ENCODE peak calls at places on chromosome 1, in seven cellular contexts. One of them, this sample, is unnamed.
A peak's percentile ranks its signal among the peaks of the same experiment; 100 is the strongest.

GRCh38 chr1:227952374-227953021 is 4.8 kb upstream of the WNT9A start:
- DNase-seq in fibroblast of pulmonary artery: no peak
- DNase-seq in AG09309: no peak
- DNase-seq in NB4: no peak
- DNase-seq in GM12878: no peak
- DNase-seq in mucosa of descending colon: peak; percentile 14
- DNase-seq in fibroblast of the aortic adventitia: no peak
- DNase-seq in this sample: no peak

GRCh38 chr1:88697503-88697902 is 13.4 kb downstream of the PKN2 start:
- DNase-seq in fibroblast of the aortic adventitia: peak; percentile 16
- DNase-seq in GM12878: no peak
- DNase-seq in mucosa of descending colon: no peak
- DNase-seq in fibroblast of pulmonary artery: peak; percentile 32
- DNase-seq in AG09309: no peak
- DNase-seq in NB4: no peak
- DNase-seq in this sample: no peak

GRCh38 chr1:1280782-1281481 is 696 bp downstream of the SCNN1D start:
- DNase-seq in GM12878: no peak
- DNase-seq in fibroblast of pulmonary artery: no peak
- DNase-seq in mucosa of descending colon: no peak
- DNase-seq in NB4: no peak
- DNase-seq in AG09309: no peak
- DNase-seq in fibroblast of the aortic adventitia: no peak
- DNase-seq in this sample: no peak

GRCh38 chr1:17944606-17945005 is 163.0 kb upstream of the IGSF21 start:
- DNase-seq in fibroblast of the aortic adventitia: no peak
- DNase-seq in mucosa of descending colon: no peak
- DNase-seq in AG09309: no peak
- DNase-seq in fibroblast of pulmonary artery: no peak
- DNase-seq in GM12878: no peak
- DNase-seq in NB4: no peak
- DNase-seq in this sample: no peak

GRCh38 chr1:5501206-5501980 is 490.8 kb downstream of the NPHP4 start:
- DNase-seq in mucosa of descending colon: no peak
- DNase-seq in AG09309: no peak
- DNase-seq in GM12878: no peak
- DNase-seq in fibroblast of pulmonary artery: no peak
- DNase-seq in NB4: no peak
- DNase-seq in fibroblast of the aortic adventitia: no peak
- DNase-seq in this sample: no peak

GRCh38 chr1:115980156-115980555 is 3.8 kb downstream of the SLC22A15 start:
- DNase-seq in AG09309: no peak
- DNase-seq in fibroblast of pulmonary artery: no peak
- DNase-seq in fibroblast of the aortic adventitia: no peak
- DNase-seq in mucosa of descending colon: no peak
- DNase-seq in GM12878: no peak
- DNase-seq in NB4: no peak
- DNase-seq in this sample: no peak

GRCh38 chr1:240091614-240092300 is at the start of gene FMN2:
- DNase-seq in NB4: no peak
- DNase-seq in fibroblast of pulmonary artery: no peak
- DNase-seq in fibroblast of the aortic adventitia: peak; percentile 55
- DNase-seq in mucosa of descending colon: peak; percentile 45
- DNase-seq in GM12878: no peak
- DNase-seq in AG09309: no peak
- DNase-seq in this sample: no peak

GRCh38 chr1:63599799-63600198 is 6.6 kb downstream of the PGM1 start:
- DNase-seq in fibroblast of the aortic adventitia: no peak
- DNase-seq in GM12878: no peak
- DNase-seq in mucosa of descending colon: no peak
- DNase-seq in fibroblast of pulmonary artery: no peak
- DNase-seq in NB4: no peak
- DNase-seq in AG09309: no peak
- DNase-seq in this sample: no peak

GRCh38 chr1:12604114-12604874 is 13.7 kb downstream of the DHRS3 start:
- DNase-seq in fibroblast of pulmonary artery: peak; percentile 99
- DNase-seq in NB4: peak; percentile 92
- DNase-seq in mucosa of descending colon: no peak
- DNase-seq in AG09309: peak; percentile 97
- DNase-seq in GM12878: no peak
- DNase-seq in fibroblast of the aortic adventitia: peak; percentile 99
- DNase-seq in this sample: peak; percentile 71

GRCh38 chr1:74422379-74423155 is 89.8 kb downstream of the LRRC53 start:
- DNase-seq in fibroblast of the aortic adventitia: no peak
- DNase-seq in NB4: no peak
- DNase-seq in AG09309: no peak
- DNase-seq in mucosa of descending colon: no peak
- DNase-seq in GM12878: no peak
- DNase-seq in fibroblast of pulmonary artery: no peak
- DNase-seq in this sample: no peak

GRCh38 chr1:19563336-19564097 is 78.2 kb upstream of the CAPZB start:
- DNase-seq in NB4: no peak
- DNase-seq in fibroblast of pulmonary artery: peak; percentile 37
- DNase-seq in fibroblast of the aortic adventitia: peak; percentile 86
- DNase-seq in mucosa of descending colon: peak; percentile 48
- DNase-seq in GM12878: no peak
- DNase-seq in AG09309: peak; percentile 14
- DNase-seq in this sample: no peak

GRCh38 chr1:69777933-69778332 is 210.2 kb downstream of the LRRC7 start:
- DNase-seq in NB4: no peak
- DNase-seq in AG09309: no peak
- DNase-seq in mucosa of descending colon: no peak
- DNase-seq in fibroblast of pulmonary artery: no peak
- DNase-seq in GM12878: no peak
- DNase-seq in fibroblast of the aortic adventitia: no peak
- DNase-seq in this sample: no peak

GRCh38 chr1:95071539-95071938 is 1.2 kb downstream of the ALG14 start:
- DNase-seq in mucosa of descending colon: no peak
- DNase-seq in AG09309: no peak
- DNase-seq in GM12878: no peak
- DNase-seq in NB4: no peak
- DNase-seq in fibroblast of pulmonary artery: no peak
- DNase-seq in fibroblast of the aortic adventitia: peak; percentile 3
- DNase-seq in this sample: no peak

GRCh38 chr1:11026052-11026451 is 13.6 kb downstream of the TARDBP start:
- DNase-seq in GM12878: no peak
- DNase-seq in AG09309: no peak
- DNase-seq in NB4: no peak
- DNase-seq in fibroblast of pulmonary artery: no peak
- DNase-seq in fibroblast of the aortic adventitia: no peak
- DNase-seq in mucosa of descending colon: no peak
- DNase-seq in this sample: no peak

GRCh38 chr1:1616045-1616821 is 933 bp downstream of the MIB2 start:
- DNase-seq in mucosa of descending colon: peak; percentile 78
- DNase-seq in fibroblast of pulmonary artery: peak; percentile 30
- DNase-seq in NB4: peak; percentile 50
- DNase-seq in AG09309: no peak
- DNase-seq in fibroblast of the aortic adventitia: peak; percentile 18
- DNase-seq in GM12878: no peak
- DNase-seq in this sample: peak; percentile 49

GRCh38 chr1:5917591-5918274 is 74.5 kb downstream of the NPHP4 start:
- DNase-seq in NB4: no peak
- DNase-seq in fibroblast of pulmonary artery: no peak
- DNase-seq in fibroblast of the aortic adventitia: no peak
- DNase-seq in GM12878: no peak
- DNase-seq in mucosa of descending colon: no peak
- DNase-seq in AG09309: no peak
- DNase-seq in this sample: no peak

GRCh38 chr1:38500352-38500751 is 359.2 kb downstream of the RRAGC start:
- DNase-seq in fibroblast of the aortic adventitia: peak; percentile 1
- DNase-seq in fibroblast of pulmonary artery: peak; percentile 1
- DNase-seq in GM12878: no peak
- DNase-seq in NB4: no peak
- DNase-seq in AG09309: no peak
- DNase-seq in mucosa of descending colon: no peak
- DNase-seq in this sample: no peak
- TF ChIP-seq CTCF in fibroblast of the aortic adventitia: peak; percentile 45
- TF ChIP-seq CTCF in fibroblast of pulmonary artery: peak; percentile 19
- TF ChIP-seq CTCF in GM12878: no peak
- TF ChIP-seq CTCF in NB4: peak; percentile 18
- TF ChIP-seq CTCF in AG09309: peak; percentile 31
- TF ChIP-seq CTCF in mucosa of descending colon: no peak
- TF ChIP-seq CTCF in this sample: peak; percentile 41

GRCh38 chr1:245301921-245302320 is 147.1 kb downstream of the KIF26B start:
- DNase-seq in AG09309: no peak
- DNase-seq in fibroblast of the aortic adventitia: no peak
- DNase-seq in fibroblast of pulmonary artery: peak; percentile 46
- DNase-seq in NB4: no peak
- DNase-seq in GM12878: no peak
- DNase-seq in mucosa of descending colon: no peak
- DNase-seq in this sample: no peak

GRCh38 chr1:245301162-245301580 is 146.4 kb downstream of the KIF26B start:
- DNase-seq in AG09309: no peak
- DNase-seq in mucosa of descending colon: no peak
- DNase-seq in GM12878: no peak
- DNase-seq in NB4: no peak
- DNase-seq in fibroblast of pulmonary artery: peak; percentile 89
- DNase-seq in fibroblast of the aortic adventitia: peak; percentile 92
- DNase-seq in this sample: no peak

GRCh38 chr1:245304698-245305097 is 149.9 kb downstream of the KIF26B start:
- DNase-seq in AG09309: no peak
- DNase-seq in NB4: no peak
- DNase-seq in fibroblast of pulmonary artery: no peak
- DNase-seq in fibroblast of the aortic adventitia: no peak
- DNase-seq in GM12878: no peak
- DNase-seq in mucosa of descending colon: no peak
- DNase-seq in this sample: no peak

GRCh38 chr1:245294021-245294420 is 139.2 kb downstream of the KIF26B start:
- DNase-seq in AG09309: no peak
- DNase-seq in NB4: no peak
- DNase-seq in GM12878: no peak
- DNase-seq in fibroblast of the aortic adventitia: no peak
- DNase-seq in fibroblast of pulmonary artery: no peak
- DNase-seq in mucosa of descending colon: no peak
- DNase-seq in this sample: no peak

GRCh38 chr1:245298781-245299180 is 144.0 kb downstream of the KIF26B start:
- DNase-seq in GM12878: no peak
- DNase-seq in AG09309: peak; percentile 55
- DNase-seq in NB4: no peak
- DNase-seq in fibroblast of the aortic adventitia: peak; percentile 82
- DNase-seq in fibroblast of pulmonary artery: peak; percentile 16
- DNase-seq in mucosa of descending colon: no peak
- DNase-seq in this sample: no peak
- H3K4me3 ChIP-seq in GM12878: no peak overlapping the region
- H3K4me3 ChIP-seq in AG09309: no peak overlapping the region
- H3K4me3 ChIP-seq in NB4: no peak overlapping the region
- H3K4me3 ChIP-seq in fibroblast of the aortic adventitia: peak overlapping the region; percentile 41
- H3K4me3 ChIP-seq in fibroblast of pulmonary artery: no peak overlapping the region
- H3K4me3 ChIP-seq in mucosa of descending colon: no peak overlapping the region
- H3K4me3 ChIP-seq in this sample: no peak overlapping the region

GRCh38 chr1:30144831-30145230 is 578.6 kb downstream of the MATN1 start:
- DNase-seq in fibroblast of the aortic adventitia: no peak
- DNase-seq in AG09309: no peak
- DNase-seq in NB4: no peak
- DNase-seq in mucosa of descending colon: no peak
- DNase-seq in GM12878: no peak
- DNase-seq in fibroblast of pulmonary artery: no peak
- DNase-seq in this sample: no peak
- TF ChIP-seq CTCF in fibroblast of the aortic adventitia: no peak
- TF ChIP-seq CTCF in AG09309: no peak
- TF ChIP-seq CTCF in NB4: no peak
- TF ChIP-seq CTCF in mucosa of descending colon: no peak
- TF ChIP-seq CTCF in GM12878: no peak
- TF ChIP-seq CTCF in fibroblast of pulmonary artery: no peak
- TF ChIP-seq CTCF in this sample: no peak

GRCh38 chr1:21763694-21764419 is 19.1 kb downstream of the USP48 start:
- DNase-seq in fibroblast of pulmonary artery: no peak
- DNase-seq in mucosa of descending colon: no peak
- DNase-seq in fibroblast of the aortic adventitia: no peak
- DNase-seq in AG09309: no peak
- DNase-seq in GM12878: no peak
- DNase-seq in NB4: no peak
- DNase-seq in this sample: peak; percentile 59
- H3K4me3 ChIP-seq in fibroblast of pulmonary artery: no peak overlapping the region
- H3K4me3 ChIP-seq in mucosa of descending colon: no peak overlapping the region
- H3K4me3 ChIP-seq in fibroblast of the aortic adventitia: no peak overlapping the region
- H3K4me3 ChIP-seq in AG09309: no peak overlapping the region
- H3K4me3 ChIP-seq in GM12878: peak overlapping the region; percentile 23
- H3K4me3 ChIP-seq in NB4: no peak overlapping the region
- H3K4me3 ChIP-seq in this sample: peak overlapping the region; percentile 48

GRCh38 chr1:186806477-186806876 is 22.3 kb upstream of the PLA2G4A start:
- DNase-seq in GM12878: no peak
- DNase-seq in fibroblast of pulmonary artery: peak; percentile 75
- DNase-seq in AG09309: no peak
- DNase-seq in mucosa of descending colon: no peak
- DNase-seq in NB4: peak; percentile 18
- DNase-seq in fibroblast of the aortic adventitia: peak; percentile 61
- DNase-seq in this sample: peak; percentile 54
- TF ChIP-seq CTCF in GM12878: peak; percentile 55
- TF ChIP-seq CTCF in fibroblast of pulmonary artery: peak; percentile 56
- TF ChIP-seq CTCF in AG09309: no peak
- TF ChIP-seq CTCF in mucosa of descending colon: no peak
- TF ChIP-seq CTCF in NB4: no peak
- TF ChIP-seq CTCF in fibroblast of the aortic adventitia: peak; percentile 40
- TF ChIP-seq CTCF in this sample: peak; percentile 40

DNA sequence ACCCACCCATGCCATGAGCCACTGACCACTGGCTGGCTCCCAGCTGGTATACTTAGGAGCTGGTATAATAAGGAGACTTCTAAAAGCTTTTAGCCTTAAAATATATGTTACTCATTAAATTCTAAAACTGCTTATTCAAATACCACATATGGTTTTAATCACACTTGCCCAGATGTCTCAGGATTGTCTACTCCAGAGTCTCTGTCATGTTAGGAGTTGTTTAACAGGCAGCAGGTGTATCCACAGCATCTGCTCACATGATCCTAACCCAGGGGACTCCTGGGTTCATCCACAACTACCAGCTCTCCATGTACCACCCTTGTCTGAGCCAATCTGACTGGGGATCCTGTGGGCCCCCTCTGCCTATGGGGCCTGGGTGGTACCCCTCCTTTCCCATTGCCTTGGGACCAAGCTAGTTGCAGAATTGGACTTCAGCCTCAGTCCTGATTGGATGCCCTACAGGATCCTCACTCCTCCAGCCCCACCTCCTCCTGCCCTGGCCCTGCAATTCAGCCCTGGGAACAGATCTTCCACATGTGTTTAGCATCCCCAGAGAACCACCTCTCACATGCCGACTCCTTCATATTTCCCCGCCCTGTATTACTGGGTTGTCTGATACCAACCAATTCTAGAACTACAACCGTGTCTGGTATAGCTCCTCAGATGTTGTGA is 61.3 kb downstream of the BCAR3 start:
- DNase-seq in NB4: no peak
- DNase-seq in fibroblast of pulmonary artery: no peak
- DNase-seq in AG09309: no peak
- DNase-seq in fibroblast of the aortic adventitia: no peak
- DNase-seq in GM12878: no peak
- DNase-seq in mucosa of descending colon: no peak
- DNase-seq in this sample: no peak
- H3K4me3 ChIP-seq in NB4: no peak overlapping the region
- H3K4me3 ChIP-seq in fibroblast of pulmonary artery: no peak overlapping the region
- H3K4me3 ChIP-seq in AG09309: no peak overlapping the region
- H3K4me3 ChIP-seq in fibroblast of the aortic adventitia: no peak overlapping the region
- H3K4me3 ChIP-seq in GM12878: no peak overlapping the region
- H3K4me3 ChIP-seq in mucosa of descending colon: no peak overlapping the region
- H3K4me3 ChIP-seq in this sample: no peak overlapping the region